ENCODE peak calls at places on chromosomes 13 and 19, in eight cellular contexts. One of them, this sample, is unnamed.

GRCh38 chr19:41031926-41032325 is 40.8 kb downstream of the CYP2B6 start:
- DNase-seq in HCT116: no peak
- DNase-seq in cardiac muscle cell: peak; percentile 0
- DNase-seq in fibroblast of lung: no peak
- DNase-seq in CD4-positive, alpha-beta memory T cell: no peak
- DNase-seq in GM23248: peak; percentile 15
- DNase-seq in heart right ventricle: no peak
- DNase-seq in esophagus squamous epithelium: no peak
- DNase-seq in this sample: no peak

GRCh38 chr13:44068169-44068568 is 188.5 kb downstream of the LACC1 start:
- DNase-seq in HCT116: no peak
- DNase-seq in cardiac muscle cell: no peak
- DNase-seq in fibroblast of lung: peak; percentile 17
- DNase-seq in CD4-positive, alpha-beta memory T cell: no peak
- DNase-seq in GM23248: peak; percentile 76
- DNase-seq in heart right ventricle: no peak
- DNase-seq in esophagus squamous epithelium: no peak
- DNase-seq in this sample: no peak

GRCh38 chr13:46295531-46296464 is 84.1 kb downstream of the LRRC63 start:
- DNase-seq in HCT116: no peak
- DNase-seq in cardiac muscle cell: no peak
- DNase-seq in fibroblast of lung: peak; percentile 98
- DNase-seq in CD4-positive, alpha-beta memory T cell: peak; percentile 85
- DNase-seq in GM23248: peak; percentile 97
- DNase-seq in heart right ventricle: no peak
- DNase-seq in esophagus squamous epithelium: no peak
- DNase-seq in this sample: no peak

GRCh38 chr19:4742717-4743646 is 19.3 kb upstream of the DPP9 start:
- DNase-seq in HCT116: no peak
- DNase-seq in cardiac muscle cell: no peak
- DNase-seq in fibroblast of lung: no peak
- DNase-seq in CD4-positive, alpha-beta memory T cell: no peak
- DNase-seq in GM23248: no peak
- DNase-seq in heart right ventricle: no peak
- DNase-seq in esophagus squamous epithelium: no peak
- DNase-seq in this sample: no peak

GRCh38 chr13:110540871-110541525 is 20.5 kb downstream of the RAB20 start:
- DNase-seq in HCT116: no peak
- DNase-seq in cardiac muscle cell: peak; percentile 62
- DNase-seq in fibroblast of lung: no peak
- DNase-seq in CD4-positive, alpha-beta memory T cell: no peak
- DNase-seq in GM23248: no peak
- DNase-seq in heart right ventricle: no peak
- DNase-seq in esophagus squamous epithelium: no peak
- DNase-seq in this sample: peak; percentile 57

GRCh38 chr13:90238433-90238832 is 1109.1 kb upstream of the MIR17HG start:
- DNase-seq in HCT116: no peak
- DNase-seq in cardiac muscle cell: no peak
- DNase-seq in fibroblast of lung: peak; percentile 2
- DNase-seq in CD4-positive, alpha-beta memory T cell: no peak
- DNase-seq in GM23248: no peak
- DNase-seq in heart right ventricle: no peak
- DNase-seq in esophagus squamous epithelium: no peak
- DNase-seq in this sample: no peak

GRCh38 chr13:40776681-40777165 is 5.7 kb upstream of the MRPS31 start:
- DNase-seq in HCT116: no peak
- DNase-seq in cardiac muscle cell: no peak
- DNase-seq in fibroblast of lung: peak; percentile 23
- DNase-seq in CD4-positive, alpha-beta memory T cell: peak; percentile 75
- DNase-seq in GM23248: peak; percentile 23
- DNase-seq in heart right ventricle: no peak
- DNase-seq in esophagus squamous epithelium: peak; percentile 11
- DNase-seq in this sample: no peak

GRCh38 chr13:96672016-96672415 is 322.3 kb downstream of the OXGR1 start:
- DNase-seq in HCT116: no peak
- DNase-seq in cardiac muscle cell: no peak
- DNase-seq in fibroblast of lung: no peak
- DNase-seq in CD4-positive, alpha-beta memory T cell: no peak
- DNase-seq in GM23248: no peak
- DNase-seq in heart right ventricle: no peak
- DNase-seq in esophagus squamous epithelium: no peak
- DNase-seq in this sample: no peak

GRCh38 chr19:19461671-19462622 is 53.4 kb downstream of the TSSK6 start:
- DNase-seq in HCT116: no peak
- DNase-seq in cardiac muscle cell: peak; percentile 96
- DNase-seq in fibroblast of lung: peak; percentile 70
- DNase-seq in CD4-positive, alpha-beta memory T cell: no peak
- DNase-seq in GM23248: no peak
- DNase-seq in heart right ventricle: peak; percentile 68
- DNase-seq in esophagus squamous epithelium: no peak
- DNase-seq in this sample: peak; percentile 86

GRCh38 chr19:10431943-10432735 is 11.8 kb downstream of the PDE4A start:
- DNase-seq in HCT116: no peak
- DNase-seq in cardiac muscle cell: peak; percentile 55
- DNase-seq in fibroblast of lung: no peak
- DNase-seq in CD4-positive, alpha-beta memory T cell: peak; percentile 61
- DNase-seq in GM23248: peak; percentile 80
- DNase-seq in heart right ventricle: peak; percentile 82
- DNase-seq in esophagus squamous epithelium: no peak
- DNase-seq in this sample: peak; percentile 88

GRCh38 chr19:10433131-10433536 is 12.8 kb downstream of the PDE4A start:
- DNase-seq in HCT116: no peak
- DNase-seq in cardiac muscle cell: no peak
- DNase-seq in fibroblast of lung: no peak
- DNase-seq in CD4-positive, alpha-beta memory T cell: no peak
- DNase-seq in GM23248: no peak
- DNase-seq in heart right ventricle: no peak
- DNase-seq in esophagus squamous epithelium: no peak
- DNase-seq in this sample: no peak

GRCh38 chr19:10432736-10433130 is 12.4 kb downstream of the PDE4A start:
- DNase-seq in HCT116: no peak
- DNase-seq in cardiac muscle cell: no peak
- DNase-seq in fibroblast of lung: no peak
- DNase-seq in CD4-positive, alpha-beta memory T cell: no peak
- DNase-seq in GM23248: no peak
- DNase-seq in heart right ventricle: peak; percentile 34
- DNase-seq in esophagus squamous epithelium: no peak
- DNase-seq in this sample: no peak

GRCh38 chr19:10430505-10431253 is 10.3 kb downstream of the PDE4A start:
- DNase-seq in HCT116: no peak
- DNase-seq in cardiac muscle cell: peak; percentile 30
- DNase-seq in fibroblast of lung: peak; percentile 43
- DNase-seq in CD4-positive, alpha-beta memory T cell: no peak
- DNase-seq in GM23248: peak; percentile 81
- DNase-seq in heart right ventricle: peak; percentile 79
- DNase-seq in esophagus squamous epithelium: no peak
- DNase-seq in this sample: peak; percentile 86

DNA sequence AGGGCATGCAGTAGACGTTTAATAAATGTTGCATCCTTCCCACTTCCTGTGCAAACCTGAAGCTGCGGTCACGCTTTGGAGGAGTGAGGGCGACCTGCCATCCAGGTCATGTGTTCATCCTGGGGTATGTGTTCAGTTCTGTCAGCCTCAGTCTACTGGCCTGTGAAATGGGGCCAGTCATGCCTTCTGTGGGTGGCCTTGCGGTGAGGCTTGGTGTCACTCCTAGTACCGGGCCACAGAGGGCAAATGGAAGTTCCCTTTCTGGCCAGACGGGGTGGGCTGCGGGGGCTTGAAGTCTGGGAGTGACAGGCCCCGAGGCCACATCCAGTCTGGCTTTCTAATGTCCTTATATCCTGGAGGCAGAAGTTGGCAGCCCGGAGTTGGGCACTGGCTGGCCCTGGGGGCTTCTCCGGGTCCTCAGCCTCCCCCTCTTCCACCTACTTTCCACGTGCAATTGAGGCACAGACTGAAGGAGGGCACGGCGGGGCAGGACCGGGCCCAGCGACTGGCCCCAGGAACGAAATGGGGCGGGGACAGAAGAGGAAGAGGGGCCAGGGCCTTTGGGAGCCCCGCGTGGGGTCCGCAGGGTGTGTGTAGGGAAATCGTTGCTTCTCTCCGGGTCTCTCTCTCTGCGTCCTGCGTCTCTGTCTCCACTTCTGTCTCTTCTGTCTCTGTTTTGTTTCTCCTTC is 11.1 kb downstream of the PDE4A start:
- DNase-seq in HCT116: no peak
- DNase-seq in cardiac muscle cell: no peak
- DNase-seq in fibroblast of lung: no peak
- DNase-seq in CD4-positive, alpha-beta memory T cell: peak; percentile 43
- DNase-seq in GM23248: peak; percentile 47
- DNase-seq in heart right ventricle: no peak
- DNase-seq in esophagus squamous epithelium: no peak
- DNase-seq in this sample: peak; percentile 75
- H3K4me1 ChIP-seq in HCT116: peaks cover 36% of the 10 kb centered on the region
- H3K4me1 ChIP-seq in cardiac muscle cell: peaks cover 4% of the 10 kb centered on the region
- H3K4me1 ChIP-seq in fibroblast of lung: peaks cover 13% of the 10 kb centered on the region
- H3K4me1 ChIP-seq in CD4-positive, alpha-beta memory T cell: peaks cover 52% of the 10 kb centered on the region
- H3K4me1 ChIP-seq in GM23248: no peaks in the 10 kb centered on the region
- H3K4me1 ChIP-seq in heart right ventricle: peaks cover 20% of the 10 kb centered on the region
- H3K4me1 ChIP-seq in esophagus squamous epithelium: peaks cover 13% of the 10 kb centered on the region
- H3K4me1 ChIP-seq in this sample: no peaks in the 10 kb centered on the region

DNA sequence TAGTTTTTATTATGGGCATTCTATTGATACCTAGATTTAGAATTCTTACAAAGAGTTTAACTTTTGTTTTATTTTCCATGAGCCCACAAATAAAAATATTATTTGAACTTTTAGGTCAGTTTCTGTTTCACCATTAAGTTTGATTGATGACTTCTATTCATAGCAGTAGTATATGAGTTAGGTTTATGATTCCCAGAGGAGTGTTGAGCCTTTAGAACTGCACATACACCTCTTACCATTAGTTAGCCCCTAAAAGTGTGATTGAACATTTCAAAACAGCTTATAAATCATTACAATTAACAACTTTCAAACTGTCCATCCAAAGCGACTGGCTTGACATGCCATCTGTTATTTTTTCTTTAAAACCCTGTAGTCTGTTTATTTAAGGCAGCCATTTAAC is 19.0 kb upstream of the PCDH17 start:
- DNase-seq in HCT116: no peak
- DNase-seq in cardiac muscle cell: no peak
- DNase-seq in fibroblast of lung: no peak
- DNase-seq in CD4-positive, alpha-beta memory T cell: no peak
- DNase-seq in GM23248: no peak
- DNase-seq in heart right ventricle: no peak
- DNase-seq in esophagus squamous epithelium: no peak
- DNase-seq in this sample: no peak
- H3K36me3 ChIP-seq in HCT116: no peaks in the 10 kb centered on the region
- H3K36me3 ChIP-seq in cardiac muscle cell: no peaks in the 10 kb centered on the region
- H3K36me3 ChIP-seq in fibroblast of lung: no peaks in the 10 kb centered on the region
- H3K36me3 ChIP-seq in CD4-positive, alpha-beta memory T cell: no peaks in the 10 kb centered on the region
- H3K36me3 ChIP-seq in GM23248: no peaks in the 10 kb centered on the region
- H3K36me3 ChIP-seq in heart right ventricle: no peaks in the 10 kb centered on the region
- H3K36me3 ChIP-seq in esophagus squamous epithelium: no peaks in the 10 kb centered on the region
- H3K36me3 ChIP-seq in this sample: no peaks in the 10 kb centered on the region

GRCh38 chr13:114067381-114067885 is 65.0 kb downstream of the RASA3 start:
- DNase-seq in HCT116: no peak
- DNase-seq in cardiac muscle cell: no peak
- DNase-seq in fibroblast of lung: peak; percentile 55
- DNase-seq in CD4-positive, alpha-beta memory T cell: peak; percentile 16
- DNase-seq in GM23248: peak; percentile 85
- DNase-seq in heart right ventricle: no peak
- DNase-seq in esophagus squamous epithelium: no peak
- DNase-seq in this sample: peak; percentile 70
- H3K27ac ChIP-seq in HCT116: no peak overlapping the region
- H3K27ac ChIP-seq in cardiac muscle cell: no peak overlapping the region
- H3K27ac ChIP-seq in fibroblast of lung: peak overlapping the region; percentile 99
- H3K27ac ChIP-seq in CD4-positive, alpha-beta memory T cell: peak overlapping the region; percentile 37
- H3K27ac ChIP-seq in GM23248: peak overlapping the region; percentile 100
- H3K27ac ChIP-seq in heart right ventricle: peak overlapping the region; percentile 84
- H3K27ac ChIP-seq in esophagus squamous epithelium: peak overlapping the region; percentile 98
- H3K27ac ChIP-seq in this sample: peak overlapping the region; percentile 58

DNA sequence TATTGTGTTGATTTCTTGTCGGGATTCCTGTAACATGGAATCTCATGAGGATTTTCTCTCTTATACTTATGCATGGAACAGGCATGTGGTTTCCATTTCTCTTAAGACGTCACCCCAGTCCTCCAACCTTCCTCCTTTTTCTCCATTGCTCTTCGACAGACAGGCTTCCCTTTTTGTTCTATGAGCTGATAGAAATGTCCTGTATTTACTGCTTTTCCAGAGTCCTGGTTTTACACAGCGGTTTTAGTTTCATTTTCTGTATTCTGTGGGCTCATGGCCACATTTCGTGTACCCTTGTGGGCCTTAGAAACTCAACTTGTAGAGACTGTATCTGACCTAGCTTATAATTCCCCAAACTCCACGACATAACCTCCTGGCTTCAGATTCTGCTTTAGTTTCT is 113.1 kb downstream of the PAN3 start:
- DNase-seq in HCT116: no peak
- DNase-seq in cardiac muscle cell: no peak
- DNase-seq in fibroblast of lung: no peak
- DNase-seq in CD4-positive, alpha-beta memory T cell: no peak
- DNase-seq in GM23248: no peak
- DNase-seq in heart right ventricle: no peak
- DNase-seq in esophagus squamous epithelium: no peak
- DNase-seq in this sample: no peak
- H3K4me1 ChIP-seq in HCT116: no peaks in the 10 kb centered on the region
- H3K4me1 ChIP-seq in cardiac muscle cell: no peaks in the 10 kb centered on the region
- H3K4me1 ChIP-seq in fibroblast of lung: no peaks in the 10 kb centered on the region
- H3K4me1 ChIP-seq in CD4-positive, alpha-beta memory T cell: peaks cover 18% of the 10 kb centered on the region
- H3K4me1 ChIP-seq in GM23248: no peaks in the 10 kb centered on the region
- H3K4me1 ChIP-seq in heart right ventricle: peaks cover 4% of the 10 kb centered on the region
- H3K4me1 ChIP-seq in esophagus squamous epithelium: no peaks in the 10 kb centered on the region
- H3K4me1 ChIP-seq in this sample: peaks cover 3% of the 10 kb centered on the region

GRCh38 chr19:1424182-1424955 is 13.8 kb upstream of the RPS15 start:
- DNase-seq in HCT116: no peak
- DNase-seq in cardiac muscle cell: no peak
- DNase-seq in fibroblast of lung: no peak
- DNase-seq in CD4-positive, alpha-beta memory T cell: no peak
- DNase-seq in GM23248: no peak
- DNase-seq in heart right ventricle: no peak
- DNase-seq in esophagus squamous epithelium: no peak
- DNase-seq in this sample: no peak
- H3K36me3 ChIP-seq in HCT116: peaks cover 49% of the 10 kb centered on the region
- H3K36me3 ChIP-seq in cardiac muscle cell: peaks cover 39% of the 10 kb centered on the region
- H3K36me3 ChIP-seq in fibroblast of lung: peaks cover 56% of the 10 kb centered on the region
- H3K36me3 ChIP-seq in CD4-positive, alpha-beta memory T cell: peaks cover 75% of the 10 kb centered on the region
- H3K36me3 ChIP-seq in GM23248: peaks cover 20% of the 10 kb centered on the region
- H3K36me3 ChIP-seq in heart right ventricle: peaks cover 92% of the 10 kb centered on the region
- H3K36me3 ChIP-seq in esophagus squamous epithelium: peaks cover 100% of the 10 kb centered on the region
- H3K36me3 ChIP-seq in this sample: no peaks in the 10 kb centered on the region

GRCh38 chr13:77207943-77208342 is 119.0 kb downstream of the MYCBP2 start:
- DNase-seq in HCT116: no peak
- DNase-seq in cardiac muscle cell: no peak
- DNase-seq in fibroblast of lung: peak; percentile 79
- DNase-seq in CD4-positive, alpha-beta memory T cell: no peak
- DNase-seq in GM23248: peak; percentile 60
- DNase-seq in heart right ventricle: no peak
- DNase-seq in esophagus squamous epithelium: no peak
- DNase-seq in this sample: no peak
- H3K27ac ChIP-seq in HCT116: no peak overlapping the region
- H3K27ac ChIP-seq in cardiac muscle cell: no peak overlapping the region
- H3K27ac ChIP-seq in fibroblast of lung: peak overlapping the region; percentile 76
- H3K27ac ChIP-seq in CD4-positive, alpha-beta memory T cell: no peak overlapping the region
- H3K27ac ChIP-seq in GM23248: peak overlapping the region; percentile 56
- H3K27ac ChIP-seq in heart right ventricle: no peak overlapping the region
- H3K27ac ChIP-seq in esophagus squamous epithelium: no peak overlapping the region
- H3K27ac ChIP-seq in this sample: no peak overlapping the region

DNA sequence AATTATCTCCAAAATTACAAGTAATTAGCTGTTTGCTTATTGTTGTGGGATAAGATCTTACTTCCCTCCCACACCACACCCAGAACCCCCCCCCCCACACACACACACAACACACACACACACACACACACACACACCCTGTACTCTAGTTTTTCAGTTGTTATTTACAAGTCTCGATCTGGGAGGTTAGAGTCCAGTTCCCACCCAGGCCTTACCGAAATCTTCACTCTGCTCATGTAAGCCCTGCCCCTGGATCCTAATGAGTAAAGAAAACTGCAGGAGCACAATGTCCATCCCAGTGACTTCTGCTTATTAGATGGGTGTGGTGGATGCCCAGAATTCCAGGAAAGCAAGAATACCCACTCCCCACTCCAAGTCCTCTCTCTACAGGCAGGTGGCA is 23.0 kb downstream of the STARD13 start:
- DNase-seq in HCT116: no peak
- DNase-seq in cardiac muscle cell: no peak
- DNase-seq in fibroblast of lung: no peak
- DNase-seq in CD4-positive, alpha-beta memory T cell: no peak
- DNase-seq in GM23248: no peak
- DNase-seq in heart right ventricle: no peak
- DNase-seq in esophagus squamous epithelium: no peak
- DNase-seq in this sample: no peak
- H3K4me1 ChIP-seq in HCT116: peaks cover 34% of the 10 kb centered on the region
- H3K4me1 ChIP-seq in cardiac muscle cell: peaks cover 35% of the 10 kb centered on the region
- H3K4me1 ChIP-seq in fibroblast of lung: peaks cover 37% of the 10 kb centered on the region
- H3K4me1 ChIP-seq in CD4-positive, alpha-beta memory T cell: no peaks in the 10 kb centered on the region
- H3K4me1 ChIP-seq in GM23248: peaks cover 57% of the 10 kb centered on the region
- H3K4me1 ChIP-seq in heart right ventricle: peaks cover 95% of the 10 kb centered on the region
- H3K4me1 ChIP-seq in esophagus squamous epithelium: peaks cover 6% of the 10 kb centered on the region
- H3K4me1 ChIP-seq in this sample: no peaks in the 10 kb centered on the region

This sample was measured in aorta.